ENCODE peak calls at places on chromosomes 1 and 21, in nine cellular contexts. Z is brain microvascular endothelial cell; I is upper lobe of left lung; H is prostate gland; N is PC-3; J is H9; O is uterus; T is CD4-positive, alpha-beta T cell; S is ovary. L is an unnamed sample.

GRCh38 chr1:212529211-212529731 is 79.3 kb upstream of the ATF3 start:
- DNase-seq in T (no peak), O (no peak), J (no peak), Z (no peak), N (peak; percentile 70), S (no peak), I (no peak), H (no peak), L (no peak)

GRCh38 chr1:175514309-175515001 is 228.9 kb downstream of the TNR start:
- DNase-seq in N (no peak), I (no peak), J (no peak), O (no peak), H (no peak), S (no peak), Z (no peak), T (no peak), L (no peak)

GRCh38 chr1:104064391-104064790 is 314.7 kb downstream of the AMY1C start:
- DNase-seq in O (no peak), Z (no peak), T (no peak), S (no peak), J (no peak), I (no peak), H (no peak), N (peak; percentile 67), L (no peak)

GRCh38 chr21:33866851-33867250 is 48.8 kb downstream of the ATP5PO start:
- DNase-seq in O (no peak), I (no peak), Z (peak; percentile 12), T (no peak), N (no peak), J (no peak), S (no peak), H (no peak), L (no peak)

GRCh38 chr1:185442065-185442464 is 125.0 kb upstream of the IVNS1ABP start:
- DNase-seq in T (no peak), S (no peak), O (no peak), Z (no peak), J (no peak), H (no peak), N (no peak), I (no peak), L (no peak)

GRCh38 chr1:63411081-63411480 is 43.7 kb downstream of the ALG6 start:
- DNase-seq in H (no peak), Z (no peak), N (no peak), T (no peak), S (no peak), J (no peak), I (no peak), O (no peak), L (no peak)

GRCh38 chr1:24416666-24417391 is 1.2 kb downstream of the NIPAL3 start:
- DNase-seq in T (no peak), O (no peak), J (no peak), I (no peak), S (no peak), H (no peak), N (peak; percentile 96), Z (peak; percentile 97), L (no peak)

GRCh38 chr1:201138311-201138840 is 11.4 kb upstream of the ASCL5 start:
- DNase-seq in O (no peak), H (no peak), Z (no peak), J (no peak), N (no peak), I (no peak), T (no peak), S (peak; percentile 5), L (no peak)

GRCh38 chr1:68916227-68916853 is 419.5 kb upstream of the DEPDC1 start:
- DNase-seq in T (no peak), J (no peak), I (no peak), H (no peak), Z (peak; percentile 51), N (peak; percentile 48), S (peak; percentile 30), O (peak; percentile 19), L (peak; percentile 14)

GRCh38 chr21:44750675-44751025 is 39.3 kb upstream of the TSPEAR start:
- DNase-seq in Z (no peak), T (no peak), S (no peak), O (no peak), H (no peak), N (no peak), J (peak; percentile 27), I (no peak), L (no peak)

GRCh38 chr1:229253170-229253974 is 17.5 kb upstream of the RAB4A start:
- DNase-seq in O (no peak), Z (no peak), I (no peak), H (no peak), J (peak; percentile 53), N (peak; percentile 44), T (no peak), S (no peak), L (no peak)

GRCh38 chr1:166908942-166909341 is 32.9 kb upstream of the TADA1 start:
- DNase-seq in Z (peak; percentile 16), O (no peak), N (peak; percentile 42), T (no peak), S (no peak), J (no peak), H (no peak), I (no peak), L (no peak)

GRCh38 chr1:227885648-227886502 is 61.9 kb downstream of the WNT9A start:
- DNase-seq in Z (peak; percentile 45), T (no peak), H (peak; percentile 48), N (peak; percentile 97), J (peak; percentile 36), S (peak; percentile 76), I (peak; percentile 52), O (peak; percentile 87), L (peak; percentile 86)

GRCh38 chr1:201022824-201023516 is 544 bp downstream of the KIF21B start:
- DNase-seq in I (peak; percentile 88), H (no peak), Z (no peak), N (no peak), J (no peak), O (no peak), S (peak; percentile 35), T (peak; percentile 38), L (no peak)

GRCh38 chr21:43287111-43287973 is 118.5 kb downstream of the CRYAA start:
- DNase-seq in Z (no peak), I (no peak), S (no peak), J (no peak), N (peak; percentile 87), O (no peak), H (no peak), T (no peak), L (peak; percentile 18)

GRCh38 chr1:15089244-15089992 is 64.1 kb upstream of the TMEM51 start:
- DNase-seq in O (no peak), T (no peak), Z (no peak), N (peak; percentile 42), J (no peak), H (peak; percentile 24), S (no peak), I (no peak), L (no peak)

GRCh38 chr1:41381691-41382530 is 20.7 kb downstream of the FOXO6 start:
- DNase-seq in N (peak; percentile 72), H (no peak), O (no peak), J (no peak), S (peak; percentile 66), Z (no peak), I (peak; percentile 93), T (no peak), L (peak; percentile 87)

GRCh38 chr1:6116137-6116536 is 64.0 kb downstream of the CHD5 start:
- DNase-seq in N (peak; percentile 91), T (no peak), H (no peak), Z (no peak), O (no peak), I (no peak), J (no peak), S (no peak), L (no peak)

GRCh38 chr21:36212513-36212780 is 55.8 kb downstream of the DOP1B start:
- DNase-seq in O (no peak), T (no peak), H (no peak), N (no peak), S (no peak), J (no peak), Z (no peak), I (no peak), L (no peak)

GRCh38 chr1:160363010-160363409 is 3.9 kb upstream of the NHLH1 start:
- DNase-seq in H (no peak), J (no peak), O (no peak), S (no peak), N (no peak), T (no peak), Z (no peak), I (no peak), L (no peak)

GRCh38 chr1:114854693-114855320 is at the start of gene SYCP1:
- DNase-seq in I (peak; percentile 46), O (no peak), N (no peak), Z (no peak), J (peak; percentile 38), T (no peak), H (no peak), S (no peak), L (no peak)

GRCh38 chr1:245987222-245987545 is 519.9 kb downstream of the SMYD3 start:
- DNase-seq in Z (no peak), S (no peak), H (no peak), J (no peak), I (no peak), O (no peak), T (no peak), N (no peak), L (no peak)

GRCh38 chr1:169925505-169926482 is 32.1 kb upstream of the SCYL3 start:
- DNase-seq in O (no peak), S (no peak), N (peak; percentile 58), Z (no peak), I (no peak), J (no peak), H (no peak), T (no peak), L (no peak)
- H3K27ac ChIP-seq in O (no peak overlapping the region), S (no peak overlapping the region), N (peak overlapping the region; percentile 24), Z (no peak overlapping the region), I (no peak overlapping the region), J (no peak overlapping the region), H (no peak overlapping the region), T (no peak overlapping the region), L (no peak overlapping the region)

GRCh38 chr1:46483597-46483996 is 6.0 kb upstream of the DMBX1 start:
- DNase-seq in T (no peak), N (no peak), J (no peak), Z (no peak), O (no peak), H (no peak), S (no peak), I (peak; percentile 52), L (no peak)
- H3K27me3 ChIP-seq in T (peaks cover 56% of the 10 kb centered on the region), N (no peaks in the 10 kb centered on the region), J (peaks cover 35% of the 10 kb centered on the region), Z (peaks cover 87% of the 10 kb centered on the region), O (peaks cover 34% of the 10 kb centered on the region), H (peaks cover 16% of the 10 kb centered on the region), S (peaks cover 4% of the 10 kb centered on the region), I (no peaks in the 10 kb centered on the region), L (no peaks in the 10 kb centered on the region)

DNA sequence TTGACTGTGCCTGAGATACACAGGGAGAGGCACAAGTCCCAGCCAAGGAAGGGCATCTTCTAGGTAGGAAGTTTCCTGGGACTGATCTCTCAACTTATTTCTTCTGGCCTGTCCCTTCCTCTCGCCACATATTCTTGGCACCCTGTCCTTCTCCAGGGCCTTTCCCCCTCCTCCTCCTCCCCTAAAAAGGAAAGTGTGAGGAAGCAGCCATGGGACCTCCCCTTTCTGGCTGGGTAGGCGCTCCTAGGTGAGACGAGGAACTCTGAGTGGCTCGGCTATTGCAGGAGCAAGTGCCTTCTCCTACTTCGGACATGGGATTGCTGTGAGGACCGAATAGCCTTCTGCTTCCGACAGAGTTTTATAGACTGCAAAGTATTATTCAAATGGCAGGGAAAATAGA is 15.5 kb upstream of the MTARC2 start:
- DNase-seq in J (no peak), O (no peak), Z (no peak), H (peak; percentile 14), N (no peak), I (no peak), S (no peak), T (no peak), L (peak; percentile 62)
- H3K27ac ChIP-seq in J (no peak overlapping the region), O (peak overlapping the region; percentile 48), Z (no peak overlapping the region), H (peak overlapping the region; percentile 73), N (no peak overlapping the region), I (peak overlapping the region; percentile 86), S (no peak overlapping the region), T (no peak overlapping the region), L (peak overlapping the region; percentile 94)

GRCh38 chr1:20343149-20343936 is 52.7 kb downstream of the VWA5B1 start:
- DNase-seq in I (peak; percentile 86), J (peak; percentile 94), T (peak; percentile 18), O (peak; percentile 26), S (peak; percentile 85), N (no peak), H (no peak), Z (no peak), L (peak; percentile 50)
- H3K27me3 ChIP-seq in I (no peaks in the 10 kb centered on the region), J (no peaks in the 10 kb centered on the region), T (peaks cover 22% of the 10 kb centered on the region), O (peaks cover 7% of the 10 kb centered on the region), S (no peaks in the 10 kb centered on the region), N (no peaks in the 10 kb centered on the region), H (no peaks in the 10 kb centered on the region), Z (peaks cover 15% of the 10 kb centered on the region), L (no peaks in the 10 kb centered on the region)

L was measured in right cardiac atrium.